ENCODE peak calls at places on chromosomes 5 and 9, in nine cellular contexts. M is MM.1S, D is heart left ventricle, R is endodermal cell, H is transverse colon, N is fibroblast of lung, S is hepatocyte, V is adrenal gland, K is DND-41. Q is an unnamed sample.

GRCh38 chr5:65041296-65042158 is 272.8 kb downstream of the CWC27 start:
- DNase-seq in N (peak; percentile 78), K (no peak), S (no peak), H (no peak), D (no peak), R (no peak), M (no peak), V (no peak), Q (no peak)

GRCh38 chr5:88803309-88803708 is 79.7 kb downstream of the MEF2C start:
- DNase-seq in S (no peak), D (no peak), V (no peak), K (no peak), H (no peak), R (no peak), M (no peak), N (no peak), Q (no peak)

GRCh38 chr9:6984941-6985578 is 227.3 kb downstream of the KDM4C start:
- DNase-seq in N (peak; percentile 42), R (peak; percentile 78), V (no peak), M (no peak), K (no peak), H (no peak), D (no peak), S (no peak), Q (no peak)

GRCh38 chr9:6944093-6944551 is 186.3 kb downstream of the KDM4C start:
- DNase-seq in H (no peak), M (no peak), R (no peak), D (no peak), V (no peak), N (peak; percentile 88), S (no peak), K (no peak), Q (no peak)

GRCh38 chr9:133777111-133777791 is 39.1 kb upstream of the SARDH start:
- DNase-seq in K (no peak), V (no peak), H (no peak), N (no peak), S (no peak), M (no peak), R (peak; percentile 29), D (peak; percentile 30), Q (no peak)

GRCh38 chr5:74241751-74242140 is 398.8 kb downstream of the ENC1 start:
- DNase-seq in K (no peak), R (peak; percentile 54), S (peak; percentile 29), N (peak; percentile 68), D (no peak), V (no peak), M (peak; percentile 65), H (no peak), Q (no peak)

GRCh38 chr5:125410501-125411162 is 664.2 kb upstream of the ZNF608 start:
- DNase-seq in D (no peak), M (no peak), R (no peak), S (peak; percentile 7), N (peak; percentile 90), K (no peak), H (no peak), V (no peak), Q (no peak)

GRCh38 chr9:88725300-88726024 is 190.5 kb downstream of the NXNL2 start:
- DNase-seq in D (no peak), H (no peak), S (no peak), M (no peak), K (no peak), N (no peak), V (no peak), R (no peak), Q (no peak)

GRCh38 chr5:140220698-140221064 is 45.7 kb downstream of the CYSTM1 start:
- DNase-seq in V (no peak), M (no peak), S (no peak), D (no peak), N (no peak), R (no peak), H (no peak), K (no peak), Q (no peak)

GRCh38 chr5:61525573-61526142 is 193.6 kb downstream of the ZSWIM6 start:
- DNase-seq in D (no peak), V (no peak), K (no peak), M (no peak), H (no peak), S (peak; percentile 42), N (peak; percentile 78), R (no peak), Q (no peak)

GRCh38 chr9:65400886-65401285 is 115.9 kb upstream of the FOXD4L5 start:
- DNase-seq in K (no peak), H (no peak), R (no peak), D (no peak), V (no peak), M (no peak), N (no peak), S (no peak), Q (no peak)

GRCh38 chr5:16666140-16666860 is 49.5 kb upstream of the RETREG1 start:
- DNase-seq in K (no peak), N (no peak), H (peak; percentile 20), V (no peak), D (no peak), R (no peak), S (no peak), M (no peak), Q (no peak)

GRCh38 chr9:133691659-133692363 is 46.3 kb downstream of the SARDH start:
- DNase-seq in M (no peak), N (peak; percentile 57), D (peak; percentile 60), K (no peak), S (peak; percentile 64), V (no peak), R (no peak), H (no peak), Q (no peak)

DNA sequence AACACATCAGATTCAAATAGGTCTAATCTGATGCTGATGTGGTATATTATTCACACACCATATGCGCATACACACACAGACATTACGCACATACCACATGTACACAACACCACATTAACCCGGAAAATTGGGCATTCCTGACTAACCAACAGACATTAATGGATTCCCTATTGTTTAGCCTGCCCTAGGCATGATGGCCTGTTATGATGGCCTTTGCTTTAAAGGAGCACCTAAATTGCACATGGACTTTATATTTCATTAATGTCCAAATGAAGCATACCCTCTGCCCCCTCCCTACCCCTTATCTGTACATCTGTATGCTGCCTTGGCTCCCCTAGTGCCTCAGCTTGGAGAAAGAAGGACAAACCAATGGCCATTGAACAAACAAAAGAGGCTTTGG is 127.7 kb upstream of the PRLR start:
- DNase-seq in K (no peak), V (no peak), N (no peak), M (no peak), D (no peak), R (no peak), S (no peak), H (no peak), Q (no peak)
- H3K27ac ChIP-seq in K (no peak overlapping the region), V (no peak overlapping the region), N (no peak overlapping the region), M (no peak overlapping the region), D (no peak overlapping the region), R (no peak overlapping the region), S (no peak overlapping the region), H (no peak overlapping the region), Q (no peak overlapping the region)

GRCh38 chr9:111039203-111039907 is 1.1 kb upstream of the LPAR1 start:
- DNase-seq in D (peak; percentile 62), S (peak; percentile 28), H (peak; percentile 67), M (no peak), R (peak; percentile 75), V (no peak), K (no peak), N (no peak), Q (no peak)
- TF ChIP-seq CTCF in D (no peak), S (no peak), H (no peak), M (no peak), R (peak; percentile 28), V (no peak), K (no peak), N (no peak), Q (no peak)

GRCh38 chr9:135703726-135704125 is 1.7 kb downstream of the KCNT1 start:
- DNase-seq in M (no peak), N (no peak), V (no peak), D (no peak), S (peak; percentile 27), H (no peak), R (peak; percentile 75), K (no peak), Q (no peak)

GRCh38 chr9:135699440-135699839 is at the start of gene SOHLH1:
- DNase-seq in D (no peak), N (no peak), K (no peak), S (no peak), M (no peak), V (no peak), H (no peak), R (no peak), Q (no peak)

GRCh38 chr9:135700525-135700924 is 1.2 kb upstream of the SOHLH1 start:
- DNase-seq in K (no peak), D (no peak), V (no peak), M (no peak), R (no peak), N (no peak), H (no peak), S (no peak), Q (no peak)

GRCh38 chr9:135702002-135702721 is at the start of gene KCNT1:
- DNase-seq in S (peak; percentile 77), M (peak; percentile 11), V (peak; percentile 64), D (no peak), H (peak; percentile 40), N (peak; percentile 8), R (peak; percentile 93), K (peak; percentile 54), Q (peak; percentile 44)

DNA sequence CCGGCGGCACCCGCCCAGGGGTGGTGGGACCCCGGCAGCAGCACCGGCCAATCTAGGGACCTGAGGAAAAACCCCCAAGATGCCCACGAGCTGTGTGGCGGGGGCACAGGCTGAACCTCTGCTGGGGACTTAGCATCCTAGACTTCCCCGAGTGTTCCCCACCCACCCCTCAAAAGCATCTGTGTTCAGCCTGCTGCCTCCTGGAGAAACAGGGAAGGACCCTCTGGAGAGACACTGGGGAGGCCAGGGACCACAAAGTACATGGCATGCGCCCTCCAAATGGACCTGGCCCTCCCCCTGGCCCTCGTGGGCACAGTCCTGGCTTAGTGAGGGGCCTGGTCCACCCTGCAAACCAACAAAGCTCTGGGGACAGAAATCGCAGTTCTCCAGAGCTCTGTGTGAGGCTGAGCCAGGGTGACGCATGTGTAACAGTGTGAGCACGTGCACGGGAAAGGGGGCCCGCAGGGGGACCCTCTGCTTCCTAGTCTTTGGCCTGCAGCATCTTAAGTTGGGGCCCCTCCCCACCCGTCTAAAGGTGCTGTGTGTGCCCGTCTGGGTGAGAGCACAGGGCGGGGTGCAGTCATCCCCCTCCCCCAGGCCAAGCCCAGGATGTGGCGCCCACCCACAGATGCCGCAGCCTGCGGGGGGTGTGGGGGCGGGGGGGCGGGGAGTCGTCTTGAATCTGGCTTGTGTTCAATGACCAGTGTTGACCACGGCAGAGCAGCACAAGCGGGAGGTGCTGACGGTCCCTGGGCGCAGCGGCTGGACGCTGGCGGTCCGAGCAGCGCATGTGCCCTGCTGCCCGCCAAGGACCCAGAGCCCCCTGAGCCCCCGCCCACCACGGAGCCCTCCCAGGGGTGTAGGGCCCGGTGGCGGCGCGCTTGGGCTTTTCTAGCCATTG is 668 bp upstream of the KCNT1 start:
- DNase-seq in R (no peak), V (no peak), K (peak; percentile 38), N (peak; percentile 3), M (no peak), D (no peak), H (no peak), S (peak; percentile 28), Q (no peak)
- H3K27me3 ChIP-seq in R (peaks cover 14% of the 10 kb centered on the region), V (peaks cover 24% of the 10 kb centered on the region), K (no peaks in the 10 kb centered on the region), N (no peaks in the 10 kb centered on the region), M (peaks cover 90% of the 10 kb centered on the region), D (peaks cover 31% of the 10 kb centered on the region), H (peaks cover 53% of the 10 kb centered on the region), S (peaks cover 7% of the 10 kb centered on the region), Q (peaks cover 22% of the 10 kb centered on the region)

DNA sequence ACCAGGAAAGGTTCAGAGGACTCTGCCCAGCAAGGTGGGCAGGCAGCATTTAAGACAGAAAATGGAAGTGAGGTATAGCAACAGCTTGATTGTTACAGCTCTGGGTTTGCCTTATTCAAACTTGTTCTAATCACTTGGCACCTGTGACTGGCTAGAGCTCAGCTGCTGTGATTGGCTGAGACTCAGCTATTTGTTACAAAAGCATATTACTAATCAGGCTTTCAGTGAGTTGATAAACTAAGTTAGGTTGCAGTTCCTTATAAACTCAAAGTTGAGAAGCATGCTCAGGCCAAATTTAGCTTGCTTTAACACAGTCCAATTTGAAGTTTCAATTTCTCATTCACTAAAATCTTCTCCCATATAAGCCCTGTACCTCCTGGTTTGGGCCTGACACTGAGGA is 56.3 kb downstream of the GDA start:
- DNase-seq in D (no peak), R (no peak), N (no peak), H (no peak), S (no peak), M (peak; percentile 58), V (no peak), K (no peak), Q (no peak)
- H3K27ac ChIP-seq in D (no peak overlapping the region), R (no peak overlapping the region), N (no peak overlapping the region), H (no peak overlapping the region), S (no peak overlapping the region), M (peak overlapping the region; percentile 29), V (no peak overlapping the region), K (no peak overlapping the region), Q (no peak overlapping the region)

Q was measured in CD4-positive, alpha-beta T cell.